ENCODE peak calls at places on chromosomes 11 and 22, in eight cellular contexts. M is AG04449, G is fibroblast of villous mesenchyme, R is dorsolateral prefrontal cortex, V is transverse colon, S is Caco-2, P is RWPE1, E is progenitor cell of endocrine pancreas. N is an unnamed sample.

GRCh38 chr11:93633835-93634234 is 27.6 kb upstream of the CEP295 start:
- DNase-seq in M (no peak), G (no peak), R (no peak), V (no peak), S (no peak), P (no peak), E (no peak), N (no peak)

GRCh38 chr11:9037046-9037780 is 33.4 kb upstream of the NRIP3 start:
- DNase-seq in M (no peak), G (no peak), R (no peak), V (no peak), S (no peak), P (no peak), E (no peak), N (no peak)

GRCh38 chr22:20438066-20438677 is 547 bp upstream of the SCARF2 start:
- DNase-seq in M (no peak), G (peak; percentile 58), R (peak; percentile 27), V (no peak), S (no peak), P (no peak), E (no peak), N (no peak)

GRCh38 chr11:44727373-44728084 is 767 bp downstream of the TSPAN18 start:
- DNase-seq in M (no peak), G (peak; percentile 75), R (peak; percentile 89), V (peak; percentile 78), S (peak; percentile 89), P (peak; percentile 85), E (peak; percentile 76), N (peak; percentile 69)

GRCh38 chr11:802693-803466 is 2.2 kb downstream of the PIDD1 start:
- DNase-seq in M (no peak), G (no peak), R (no peak), V (no peak), S (no peak), P (no peak), E (no peak), N (no peak)

GRCh38 chr22:32333141-32333768 is 24.4 kb upstream of the RFPL3 start:
- DNase-seq in M (no peak), G (no peak), R (no peak), V (no peak), S (no peak), P (no peak), E (no peak), N (peak; percentile 5)

GRCh38 chr11:95922099-95922498 is 1.8 kb downstream of the MTMR2 start:
- DNase-seq in M (no peak), G (no peak), R (no peak), V (no peak), S (no peak), P (no peak), E (no peak), N (no peak)

GRCh38 chr11:107608809-107609208 is 17.9 kb downstream of the ELMOD1 start:
- DNase-seq in M (no peak), G (no peak), R (no peak), V (no peak), S (no peak), P (no peak), E (no peak), N (no peak)

GRCh38 chr11:126360049-126360446 is 4.6 kb downstream of the ST3GAL4 start:
- DNase-seq in M (no peak), G (no peak), R (no peak), V (no peak), S (no peak), P (no peak), E (no peak), N (no peak)

GRCh38 chr22:42863349-42863911 is 6.4 kb upstream of the ARFGAP3 start:
- DNase-seq in M (peak; percentile 44), G (peak; percentile 58), R (no peak), V (no peak), S (no peak), P (peak; percentile 54), E (no peak), N (no peak)

GRCh38 chr22:22714600-22715361 is 70.4 kb downstream of the GGTLC2 start:
- DNase-seq in M (no peak), G (no peak), R (no peak), V (peak; percentile 26), S (no peak), P (no peak), E (no peak), N (no peak)

GRCh38 chr22:21612858-21613257 is 17.0 kb downstream of the YDJC start:
- DNase-seq in M (no peak), G (no peak), R (no peak), V (peak; percentile 22), S (no peak), P (no peak), E (no peak), N (no peak)

DNA sequence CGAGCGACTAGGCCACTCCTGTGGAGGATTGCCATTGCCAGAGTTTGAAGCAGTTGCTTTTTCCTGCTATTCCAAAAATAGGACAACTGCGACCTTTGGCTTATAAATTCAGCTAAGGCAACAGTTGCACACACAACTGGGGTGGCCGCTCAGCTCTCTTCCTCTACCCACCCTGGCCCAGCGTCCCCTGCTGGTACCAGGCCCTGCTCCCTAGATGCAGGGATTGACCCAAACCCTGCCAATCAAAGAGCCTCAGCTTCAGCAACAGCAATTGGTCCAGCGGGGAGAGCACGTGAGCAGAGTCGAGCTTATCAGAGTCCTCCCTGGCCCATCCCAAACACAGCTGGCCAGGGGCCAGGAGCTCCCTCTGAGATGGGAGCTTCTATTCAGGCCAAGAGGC is 22.0 kb upstream of the CABP2 start:
- DNase-seq in M (no peak), G (no peak), R (no peak), V (peak; percentile 85), S (no peak), P (no peak), E (no peak), N (no peak)
- TF ChIP-seq CTCF in M (no peak), G (no peak), R (no peak), V (peak; percentile 53), S (peak; percentile 27), P (no peak), E (no peak), N (no peak)

DNA sequence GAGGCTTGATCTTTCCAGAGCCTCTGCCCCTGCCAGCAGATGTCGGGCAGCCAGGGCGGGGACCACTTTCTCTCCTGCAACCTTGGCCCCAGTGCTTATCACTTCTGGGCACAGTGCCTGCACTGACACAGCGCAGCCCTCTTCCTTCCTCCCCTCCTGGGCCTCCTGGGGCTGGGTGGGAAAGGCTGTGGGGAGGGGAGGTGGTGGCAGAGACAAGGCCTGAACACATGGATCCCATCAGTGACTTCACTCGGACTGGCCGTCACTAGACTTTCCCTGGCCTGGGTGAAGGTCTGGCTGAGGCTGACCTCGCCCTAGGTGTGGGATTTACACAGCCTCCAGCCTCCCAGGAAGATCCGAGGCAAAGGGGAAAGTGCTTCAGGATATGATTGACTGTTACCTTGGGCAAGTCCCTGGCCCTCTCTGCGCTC is 68.1 kb downstream of the LRRC32 start:
- DNase-seq in M (no peak), G (peak; percentile 89), R (peak; percentile 32), V (peak; percentile 82), S (no peak), P (no peak), E (no peak), N (no peak)
- TF ChIP-seq CTCF in M (no peak), G (no peak), R (no peak), V (no peak), S (no peak), P (no peak), E (no peak), N (no peak)

GRCh38 chr11:78426845-78427244 is 9.2 kb upstream of the GAB2 start:
- DNase-seq in M (no peak), G (no peak), R (no peak), V (no peak), S (no peak), P (no peak), E (no peak), N (no peak)

GRCh38 chr11:78428773-78429172 is 11.2 kb upstream of the GAB2 start:
- DNase-seq in M (no peak), G (no peak), R (no peak), V (no peak), S (no peak), P (no peak), E (no peak), N (no peak)

GRCh38 chr11:78428273-78428651 is 10.6 kb upstream of the GAB2 start:
- DNase-seq in M (no peak), G (no peak), R (no peak), V (no peak), S (no peak), P (no peak), E (no peak), N (no peak)

GRCh38 chr11:78429209-78429608 is 11.6 kb upstream of the GAB2 start:
- DNase-seq in M (no peak), G (no peak), R (no peak), V (no peak), S (no peak), P (no peak), E (no peak), N (no peak)

DNA sequence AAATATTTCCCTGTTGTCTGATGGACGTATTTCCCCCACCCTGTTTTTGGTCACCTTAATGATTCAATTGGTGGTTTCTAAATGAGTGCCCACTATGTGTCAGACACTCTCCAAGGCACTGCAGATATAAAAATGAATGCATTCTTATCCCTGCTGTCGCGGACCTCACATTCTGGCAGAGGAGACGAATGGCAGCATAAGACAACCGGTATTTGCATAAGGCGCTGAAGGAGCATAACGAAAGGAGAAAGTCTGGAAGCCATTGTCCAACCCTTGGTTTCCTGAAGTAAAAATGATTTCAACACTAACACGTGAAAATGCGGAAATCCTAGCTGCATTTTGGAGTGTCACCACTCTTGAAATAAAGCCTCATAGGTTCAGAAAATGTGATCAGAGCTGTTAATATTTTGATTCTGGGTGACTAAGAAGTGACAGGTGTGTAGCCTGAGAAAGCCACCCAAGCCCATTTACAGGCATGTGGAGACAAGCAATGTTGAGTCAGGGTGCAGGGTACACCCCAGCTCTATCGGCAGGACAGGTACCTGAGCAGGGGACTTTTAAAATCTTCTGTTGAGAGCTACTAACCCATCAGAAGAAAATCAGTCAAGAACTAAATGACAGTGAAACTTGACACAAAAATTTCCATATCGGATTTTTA is 10.1 kb upstream of the GAB2 start:
- DNase-seq in M (no peak), G (no peak), R (no peak), V (no peak), S (no peak), P (no peak), E (no peak), N (no peak)
- TF ChIP-seq CTCF in M (no peak), G (no peak), R (no peak), V (no peak), S (no peak), P (no peak), E (no peak), N (no peak)

DNA sequence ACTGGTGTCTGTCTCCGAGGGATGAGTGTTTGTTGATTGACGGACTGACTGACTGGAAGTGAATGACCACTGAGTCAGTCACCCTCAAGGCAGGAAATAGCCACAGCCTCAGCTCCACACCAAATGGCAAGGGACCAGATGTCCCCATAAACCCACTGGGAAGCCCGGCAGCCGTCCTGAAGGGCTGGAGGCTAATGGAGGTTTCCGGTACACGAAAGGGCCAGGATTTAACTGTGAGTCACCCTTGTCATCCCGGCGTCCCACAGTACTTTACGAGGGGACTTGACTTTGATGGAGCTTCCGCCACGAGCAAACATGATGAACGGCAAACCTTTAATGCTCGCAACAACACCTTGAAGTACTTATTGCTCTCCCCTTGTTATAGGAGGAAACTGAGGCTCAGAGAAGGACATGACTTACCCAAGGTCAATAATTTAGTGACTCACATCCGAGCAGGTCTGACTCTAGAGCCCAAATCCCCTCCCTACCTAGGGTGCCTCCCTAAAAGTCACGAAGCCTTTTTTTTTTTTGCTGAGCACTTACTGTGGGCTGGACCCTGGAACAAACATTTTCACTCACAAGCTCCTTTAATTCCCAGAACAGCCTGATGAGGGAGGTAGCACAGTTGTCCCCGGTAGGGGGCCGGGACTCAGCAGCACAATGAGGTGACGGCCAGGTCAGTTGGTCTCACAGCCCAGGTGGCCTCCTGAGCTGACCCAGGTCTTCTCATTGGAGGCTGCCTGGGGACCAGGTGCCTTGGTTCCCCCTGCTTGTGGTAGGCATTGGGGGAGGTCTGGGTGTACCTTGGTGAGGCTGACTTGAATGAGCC is 25.2 kb upstream of the GCAT start:
- DNase-seq in M (no peak), G (peak; percentile 74), R (no peak), V (no peak), S (no peak), P (no peak), E (no peak), N (no peak)
- TF ChIP-seq CTCF in M (no peak), G (peak; percentile 23), R (no peak), V (no peak), S (no peak), P (no peak), E (peak; percentile 44), N (no peak)